ENCODE peak calls at places on chromosome 5, in seven cellular contexts. One of them, this sample, is unnamed.
A peak's percentile ranks its signal among the peaks of the same experiment; 100 is the strongest.

GRCh38 chr5:159877894-159878448 is 38.3 kb upstream of the ADRA1B start:
- DNase-seq in GM23248: no peak
- DNase-seq in stimulated activated CD4-positive, alpha-beta T cell treated with anti-CD3 and anti-CD28 coated beads, Interleukin-15, amount 100 ng/mL, for 1 hour: no peak
- DNase-seq in MM.1S: no peak
- DNase-seq in ascending aorta: no peak
- DNase-seq in CD4-positive, alpha-beta T cell: no peak
- DNase-seq in natural killer cell: no peak
- DNase-seq in this sample: no peak

GRCh38 chr5:142239394-142240159 is 85.2 kb downstream of the SPRY4 start:
- DNase-seq in natural killer cell: no peak
- DNase-seq in MM.1S: no peak
- DNase-seq in CD4-positive, alpha-beta T cell: no peak
- DNase-seq in GM23248: no peak
- DNase-seq in stimulated activated CD4-positive, alpha-beta T cell treated with anti-CD3 and anti-CD28 coated beads, Interleukin-15, amount 100 ng/mL, for 1 hour: no peak
- DNase-seq in ascending aorta: no peak
- DNase-seq in this sample: no peak

GRCh38 chr5:132425009-132425937 is 55.8 kb downstream of the SLC22A5 start:
- DNase-seq in stimulated activated CD4-positive, alpha-beta T cell treated with anti-CD3 and anti-CD28 coated beads, Interleukin-15, amount 100 ng/mL, for 1 hour: peak; percentile 34
- DNase-seq in natural killer cell: peak; percentile 53
- DNase-seq in GM23248: peak; percentile 95
- DNase-seq in MM.1S: peak; percentile 88
- DNase-seq in CD4-positive, alpha-beta T cell: peak; percentile 55
- DNase-seq in ascending aorta: no peak
- DNase-seq in this sample: peak; percentile 78

GRCh38 chr5:135691116-135691515 is 112.3 kb upstream of the CXCL14 start:
- DNase-seq in GM23248: no peak
- DNase-seq in ascending aorta: no peak
- DNase-seq in MM.1S: no peak
- DNase-seq in stimulated activated CD4-positive, alpha-beta T cell treated with anti-CD3 and anti-CD28 coated beads, Interleukin-15, amount 100 ng/mL, for 1 hour: no peak
- DNase-seq in natural killer cell: no peak
- DNase-seq in CD4-positive, alpha-beta T cell: no peak
- DNase-seq in this sample: no peak

GRCh38 chr5:73565969-73566547 is 515 bp downstream of the UTP15 start:
- DNase-seq in CD4-positive, alpha-beta T cell: no peak
- DNase-seq in natural killer cell: no peak
- DNase-seq in ascending aorta: no peak
- DNase-seq in MM.1S: no peak
- DNase-seq in stimulated activated CD4-positive, alpha-beta T cell treated with anti-CD3 and anti-CD28 coated beads, Interleukin-15, amount 100 ng/mL, for 1 hour: no peak
- DNase-seq in GM23248: peak; percentile 7
- DNase-seq in this sample: no peak

GRCh38 chr5:118195215-118195614 is 793.1 kb downstream of the DTWD2 start:
- DNase-seq in ascending aorta: no peak
- DNase-seq in stimulated activated CD4-positive, alpha-beta T cell treated with anti-CD3 and anti-CD28 coated beads, Interleukin-15, amount 100 ng/mL, for 1 hour: no peak
- DNase-seq in CD4-positive, alpha-beta T cell: no peak
- DNase-seq in GM23248: no peak
- DNase-seq in natural killer cell: no peak
- DNase-seq in MM.1S: no peak
- DNase-seq in this sample: no peak

GRCh38 chr5:68189171-68189570 is 26.4 kb upstream of the PIK3R1 start:
- DNase-seq in natural killer cell: no peak
- DNase-seq in MM.1S: no peak
- DNase-seq in stimulated activated CD4-positive, alpha-beta T cell treated with anti-CD3 and anti-CD28 coated beads, Interleukin-15, amount 100 ng/mL, for 1 hour: no peak
- DNase-seq in CD4-positive, alpha-beta T cell: no peak
- DNase-seq in ascending aorta: no peak
- DNase-seq in GM23248: no peak
- DNase-seq in this sample: no peak

GRCh38 chr5:20113031-20113685 is 125.2 kb upstream of the CDH18 start:
- DNase-seq in natural killer cell: no peak
- DNase-seq in ascending aorta: no peak
- DNase-seq in CD4-positive, alpha-beta T cell: no peak
- DNase-seq in GM23248: no peak
- DNase-seq in MM.1S: no peak
- DNase-seq in stimulated activated CD4-positive, alpha-beta T cell treated with anti-CD3 and anti-CD28 coated beads, Interleukin-15, amount 100 ng/mL, for 1 hour: no peak
- DNase-seq in this sample: no peak

GRCh38 chr5:122515709-122516431 is 203.8 kb downstream of the SNCAIP start:
- DNase-seq in CD4-positive, alpha-beta T cell: no peak
- DNase-seq in ascending aorta: no peak
- DNase-seq in natural killer cell: no peak
- DNase-seq in stimulated activated CD4-positive, alpha-beta T cell treated with anti-CD3 and anti-CD28 coated beads, Interleukin-15, amount 100 ng/mL, for 1 hour: no peak
- DNase-seq in MM.1S: peak; percentile 28
- DNase-seq in GM23248: peak; percentile 88
- DNase-seq in this sample: no peak

GRCh38 chr5:8057764-8058163 is 188.8 kb downstream of the MTRR start:
- DNase-seq in GM23248: peak; percentile 23
- DNase-seq in ascending aorta: no peak
- DNase-seq in natural killer cell: no peak
- DNase-seq in MM.1S: no peak
- DNase-seq in CD4-positive, alpha-beta T cell: no peak
- DNase-seq in stimulated activated CD4-positive, alpha-beta T cell treated with anti-CD3 and anti-CD28 coated beads, Interleukin-15, amount 100 ng/mL, for 1 hour: no peak
- DNase-seq in this sample: no peak

GRCh38 chr5:139569276-139569955 is 8.3 kb downstream of the UBE2D2 start:
- DNase-seq in ascending aorta: no peak
- DNase-seq in stimulated activated CD4-positive, alpha-beta T cell treated with anti-CD3 and anti-CD28 coated beads, Interleukin-15, amount 100 ng/mL, for 1 hour: no peak
- DNase-seq in GM23248: peak; percentile 58
- DNase-seq in natural killer cell: no peak
- DNase-seq in CD4-positive, alpha-beta T cell: no peak
- DNase-seq in MM.1S: no peak
- DNase-seq in this sample: no peak

GRCh38 chr5:148107608-148108007 is 43.8 kb downstream of the SPINK5 start:
- DNase-seq in stimulated activated CD4-positive, alpha-beta T cell treated with anti-CD3 and anti-CD28 coated beads, Interleukin-15, amount 100 ng/mL, for 1 hour: no peak
- DNase-seq in MM.1S: peak; percentile 62
- DNase-seq in GM23248: no peak
- DNase-seq in ascending aorta: no peak
- DNase-seq in CD4-positive, alpha-beta T cell: no peak
- DNase-seq in natural killer cell: no peak
- DNase-seq in this sample: no peak

GRCh38 chr5:181241393-181241975 is 2.2 kb downstream of the RACK1 start:
- DNase-seq in MM.1S: peak; percentile 78
- DNase-seq in stimulated activated CD4-positive, alpha-beta T cell treated with anti-CD3 and anti-CD28 coated beads, Interleukin-15, amount 100 ng/mL, for 1 hour: no peak
- DNase-seq in natural killer cell: no peak
- DNase-seq in GM23248: peak; percentile 96
- DNase-seq in CD4-positive, alpha-beta T cell: no peak
- DNase-seq in ascending aorta: no peak
- DNase-seq in this sample: peak; percentile 74

GRCh38 chr5:149153751-149154610 is 12.7 kb downstream of the ABLIM3 start:
- DNase-seq in CD4-positive, alpha-beta T cell: no peak
- DNase-seq in natural killer cell: no peak
- DNase-seq in GM23248: peak; percentile 93
- DNase-seq in stimulated activated CD4-positive, alpha-beta T cell treated with anti-CD3 and anti-CD28 coated beads, Interleukin-15, amount 100 ng/mL, for 1 hour: no peak
- DNase-seq in ascending aorta: peak; percentile 51
- DNase-seq in MM.1S: no peak
- DNase-seq in this sample: no peak

GRCh38 chr5:137195483-137195882 is 303.6 kb downstream of the SPOCK1 start:
- DNase-seq in natural killer cell: no peak
- DNase-seq in stimulated activated CD4-positive, alpha-beta T cell treated with anti-CD3 and anti-CD28 coated beads, Interleukin-15, amount 100 ng/mL, for 1 hour: no peak
- DNase-seq in GM23248: no peak
- DNase-seq in CD4-positive, alpha-beta T cell: no peak
- DNase-seq in ascending aorta: no peak
- DNase-seq in MM.1S: no peak
- DNase-seq in this sample: no peak

GRCh38 chr5:154756871-154757646 is 1.9 kb downstream of the LARP1 start:
- DNase-seq in MM.1S: peak; percentile 38
- DNase-seq in CD4-positive, alpha-beta T cell: peak; percentile 51
- DNase-seq in natural killer cell: peak; percentile 36
- DNase-seq in GM23248: peak; percentile 67
- DNase-seq in stimulated activated CD4-positive, alpha-beta T cell treated with anti-CD3 and anti-CD28 coated beads, Interleukin-15, amount 100 ng/mL, for 1 hour: peak; percentile 19
- DNase-seq in ascending aorta: no peak
- DNase-seq in this sample: peak; percentile 49

GRCh38 chr5:168600409-168600808 is 21.2 kb upstream of the PANK3 start:
- DNase-seq in CD4-positive, alpha-beta T cell: no peak
- DNase-seq in MM.1S: no peak
- DNase-seq in GM23248: no peak
- DNase-seq in stimulated activated CD4-positive, alpha-beta T cell treated with anti-CD3 and anti-CD28 coated beads, Interleukin-15, amount 100 ng/mL, for 1 hour: no peak
- DNase-seq in natural killer cell: no peak
- DNase-seq in ascending aorta: no peak
- DNase-seq in this sample: no peak

GRCh38 chr5:159449925-159450324 is 119.6 kb upstream of the IL12B start:
- DNase-seq in GM23248: peak; percentile 18
- DNase-seq in ascending aorta: no peak
- DNase-seq in MM.1S: no peak
- DNase-seq in CD4-positive, alpha-beta T cell: no peak
- DNase-seq in natural killer cell: no peak
- DNase-seq in stimulated activated CD4-positive, alpha-beta T cell treated with anti-CD3 and anti-CD28 coated beads, Interleukin-15, amount 100 ng/mL, for 1 hour: no peak
- DNase-seq in this sample: no peak

GRCh38 chr5:45454114-45454513 is 242.1 kb downstream of the HCN1 start:
- DNase-seq in MM.1S: no peak
- DNase-seq in stimulated activated CD4-positive, alpha-beta T cell treated with anti-CD3 and anti-CD28 coated beads, Interleukin-15, amount 100 ng/mL, for 1 hour: no peak
- DNase-seq in natural killer cell: no peak
- DNase-seq in ascending aorta: no peak
- DNase-seq in CD4-positive, alpha-beta T cell: no peak
- DNase-seq in GM23248: peak; percentile 14
- DNase-seq in this sample: no peak

GRCh38 chr5:160237571-160238093 is 8.3 kb downstream of the FABP6 start:
- DNase-seq in CD4-positive, alpha-beta T cell: no peak
- DNase-seq in MM.1S: no peak
- DNase-seq in GM23248: no peak
- DNase-seq in stimulated activated CD4-positive, alpha-beta T cell treated with anti-CD3 and anti-CD28 coated beads, Interleukin-15, amount 100 ng/mL, for 1 hour: no peak
- DNase-seq in ascending aorta: no peak
- DNase-seq in natural killer cell: no peak
- DNase-seq in this sample: no peak

GRCh38 chr5:66223637-66224036 is 79.5 kb downstream of the SREK1 start:
- DNase-seq in MM.1S: no peak
- DNase-seq in natural killer cell: no peak
- DNase-seq in CD4-positive, alpha-beta T cell: no peak
- DNase-seq in GM23248: peak; percentile 22
- DNase-seq in ascending aorta: no peak
- DNase-seq in stimulated activated CD4-positive, alpha-beta T cell treated with anti-CD3 and anti-CD28 coated beads, Interleukin-15, amount 100 ng/mL, for 1 hour: no peak
- DNase-seq in this sample: no peak

GRCh38 chr5:158203256-158203655 is 344.3 kb upstream of the CLINT1 start:
- DNase-seq in natural killer cell: no peak
- DNase-seq in GM23248: peak; percentile 50
- DNase-seq in CD4-positive, alpha-beta T cell: no peak
- DNase-seq in ascending aorta: no peak
- DNase-seq in stimulated activated CD4-positive, alpha-beta T cell treated with anti-CD3 and anti-CD28 coated beads, Interleukin-15, amount 100 ng/mL, for 1 hour: no peak
- DNase-seq in MM.1S: no peak
- DNase-seq in this sample: no peak

GRCh38 chr5:152560508-152561137 is 155.5 kb upstream of the NMUR2 start:
- DNase-seq in GM23248: peak; percentile 68
- DNase-seq in ascending aorta: no peak
- DNase-seq in MM.1S: peak; percentile 74
- DNase-seq in stimulated activated CD4-positive, alpha-beta T cell treated with anti-CD3 and anti-CD28 coated beads, Interleukin-15, amount 100 ng/mL, for 1 hour: no peak
- DNase-seq in CD4-positive, alpha-beta T cell: no peak
- DNase-seq in natural killer cell: peak; percentile 22
- DNase-seq in this sample: peak; percentile 45

GRCh38 chr5:82164957-82165698 is 113.0 kb downstream of the RPS23 start:
- DNase-seq in stimulated activated CD4-positive, alpha-beta T cell treated with anti-CD3 and anti-CD28 coated beads, Interleukin-15, amount 100 ng/mL, for 1 hour: no peak
- DNase-seq in GM23248: peak; percentile 34
- DNase-seq in MM.1S: no peak
- DNase-seq in natural killer cell: no peak
- DNase-seq in CD4-positive, alpha-beta T cell: no peak
- DNase-seq in ascending aorta: no peak
- DNase-seq in this sample: no peak

GRCh38 chr5:50704730-50705129 is 38.3 kb downstream of the PARP8 start:
- DNase-seq in MM.1S: no peak
- DNase-seq in stimulated activated CD4-positive, alpha-beta T cell treated with anti-CD3 and anti-CD28 coated beads, Interleukin-15, amount 100 ng/mL, for 1 hour: no peak
- DNase-seq in ascending aorta: no peak
- DNase-seq in CD4-positive, alpha-beta T cell: no peak
- DNase-seq in natural killer cell: no peak
- DNase-seq in GM23248: no peak
- DNase-seq in this sample: no peak

GRCh38 chr5:1130218-1130946 is 18.5 kb upstream of the SLC12A7 start:
- DNase-seq in natural killer cell: no peak
- DNase-seq in GM23248: no peak
- DNase-seq in ascending aorta: no peak
- DNase-seq in CD4-positive, alpha-beta T cell: no peak
- DNase-seq in stimulated activated CD4-positive, alpha-beta T cell treated with anti-CD3 and anti-CD28 coated beads, Interleukin-15, amount 100 ng/mL, for 1 hour: no peak
- DNase-seq in MM.1S: peak; percentile 88
- DNase-seq in this sample: no peak

GRCh38 chr5:168529361-168530234 is 493 bp downstream of the FBLL1 start:
- DNase-seq in MM.1S: no peak
- DNase-seq in ascending aorta: no peak
- DNase-seq in stimulated activated CD4-positive, alpha-beta T cell treated with anti-CD3 and anti-CD28 coated beads, Interleukin-15, amount 100 ng/mL, for 1 hour: no peak
- DNase-seq in natural killer cell: no peak
- DNase-seq in GM23248: peak; percentile 32
- DNase-seq in CD4-positive, alpha-beta T cell: no peak
- DNase-seq in this sample: no peak

GRCh38 chr5:140398379-140398811 is 3.2 kb upstream of the ANKHD1 start:
- DNase-seq in MM.1S: no peak
- DNase-seq in CD4-positive, alpha-beta T cell: no peak
- DNase-seq in ascending aorta: no peak
- DNase-seq in stimulated activated CD4-positive, alpha-beta T cell treated with anti-CD3 and anti-CD28 coated beads, Interleukin-15, amount 100 ng/mL, for 1 hour: no peak
- DNase-seq in natural killer cell: no peak
- DNase-seq in GM23248: peak; percentile 49
- DNase-seq in this sample: no peak

GRCh38 chr5:116084231-116084630 is 594 bp upstream of the COMMD10 start:
- DNase-seq in natural killer cell: no peak
- DNase-seq in MM.1S: no peak
- DNase-seq in ascending aorta: no peak
- DNase-seq in GM23248: peak; percentile 63
- DNase-seq in CD4-positive, alpha-beta T cell: no peak
- DNase-seq in stimulated activated CD4-positive, alpha-beta T cell treated with anti-CD3 and anti-CD28 coated beads, Interleukin-15, amount 100 ng/mL, for 1 hour: no peak
- DNase-seq in this sample: peak; percentile 40

GRCh38 chr5:10317825-10318682 is 10.4 kb upstream of the CMBL start:
- DNase-seq in GM23248: no peak
- DNase-seq in CD4-positive, alpha-beta T cell: no peak
- DNase-seq in stimulated activated CD4-positive, alpha-beta T cell treated with anti-CD3 and anti-CD28 coated beads, Interleukin-15, amount 100 ng/mL, for 1 hour: no peak
- DNase-seq in MM.1S: no peak
- DNase-seq in ascending aorta: no peak
- DNase-seq in natural killer cell: no peak
- DNase-seq in this sample: no peak

GRCh38 chr5:147160923-147161663 is 73.7 kb upstream of the STK32A start:
- DNase-seq in MM.1S: no peak
- DNase-seq in ascending aorta: no peak
- DNase-seq in stimulated activated CD4-positive, alpha-beta T cell treated with anti-CD3 and anti-CD28 coated beads, Interleukin-15, amount 100 ng/mL, for 1 hour: no peak
- DNase-seq in CD4-positive, alpha-beta T cell: no peak
- DNase-seq in GM23248: no peak
- DNase-seq in natural killer cell: no peak
- DNase-seq in this sample: no peak

GRCh38 chr5:11681796-11682195 is 222.4 kb downstream of the CTNND2 start:
- DNase-seq in stimulated activated CD4-positive, alpha-beta T cell treated with anti-CD3 and anti-CD28 coated beads, Interleukin-15, amount 100 ng/mL, for 1 hour: no peak
- DNase-seq in GM23248: no peak
- DNase-seq in natural killer cell: no peak
- DNase-seq in MM.1S: no peak
- DNase-seq in CD4-positive, alpha-beta T cell: no peak
- DNase-seq in ascending aorta: no peak
- DNase-seq in this sample: no peak